ENCODE peak calls at places on chromosomes 1 and 21, in seven cellular contexts. W is effector CD4-positive, alpha-beta T cell; L is A673; X is substantia nigra; I is coronary artery; U is AG10803; Q is adrenal gland. D is an unnamed sample.

GRCh38 chr1:93015590-93015989 is 54.3 kb upstream of the DIPK1A start:
- DNase-seq in W (no peak), L (peak; percentile 89), X (no peak), I (no peak), U (peak; percentile 61), Q (no peak), D (no peak)

GRCh38 chr1:206110820-206111219 is 6.4 kb downstream of the AVPR1B start:
- DNase-seq in W (no peak), L (no peak), X (no peak), I (peak; percentile 22), U (no peak), Q (no peak), D (no peak)

GRCh38 chr21:46637952-46638746 is 2.7 kb downstream of the PRMT2 start:
- DNase-seq in W (no peak), L (no peak), X (no peak), I (no peak), U (no peak), Q (no peak), D (no peak)

GRCh38 chr1:3657578-3658230 is 5.4 kb downstream of the TP73 start:
- DNase-seq in W (no peak), L (no peak), X (no peak), I (no peak), U (no peak), Q (no peak), D (no peak)

GRCh38 chr1:240794061-240794843 is 182.3 kb upstream of the GREM2 start:
- DNase-seq in W (no peak), L (no peak), X (no peak), I (no peak), U (no peak), Q (no peak), D (no peak)

GRCh38 chr21:29441651-29442050 is 142.9 kb downstream of the BACH1 start:
- DNase-seq in W (no peak), L (peak; percentile 32), X (no peak), I (no peak), U (peak; percentile 33), Q (no peak), D (no peak)

GRCh38 chr1:47367651-47368050 is 34.1 kb downstream of the CMPK1 start:
- DNase-seq in W (no peak), L (no peak), X (no peak), I (no peak), U (no peak), Q (no peak), D (no peak)

GRCh38 chr1:229148041-229148671 is 122.8 kb upstream of the RAB4A start:
- DNase-seq in W (no peak), L (no peak), X (no peak), I (no peak), U (no peak), Q (no peak), D (no peak)

GRCh38 chr1:35442737-35443136 is 114.5 kb downstream of the KIAA0319L start:
- DNase-seq in W (no peak), L (no peak), X (no peak), I (no peak), U (no peak), Q (no peak), D (no peak)

GRCh38 chr1:17097787-17098186 is 21.5 kb downstream of the PADI2 start:
- DNase-seq in W (no peak), L (no peak), X (no peak), I (no peak), U (no peak), Q (no peak), D (no peak)